ENCODE peak calls at places on chromosomes 2 and 18, in ten cellular contexts. E is NCI-H1694 treated with DMSO at 0.1 percent for 48 hours; C is DMS153; U is neural progenitor cell; S is activated CD4-positive, alpha-beta T cell treated with anti-CD3 and anti-CD28 coated beads, Interleukin-2, amount 50 U/mL, for 1 hour; T is HT-29; G is stimulated activated CD8-positive, alpha-beta memory T cell treated with anti-CD3 and anti-CD28 coated beads, Interleukin-4, amount 100 ng/mL, for 4 hours; X is C1 segment of cervical spinal cord; K is foreskin fibroblast; A is HTR-8/SVneo. V is an unnamed sample.

GRCh38 chr2:218270721-218271486 is 585 bp downstream of the PNKD start:
- DNase-seq in E (no peak), U (no peak), C (no peak), A (no peak), K (peak), S (no peak), X (no peak), T (peak), G (no peak), V (no peak)

GRCh38 chr2:173059941-173060575 is 15.6 kb upstream of the MAP3K20 start:
- DNase-seq in E (no peak), T (no peak), X (no peak), A (no peak), S (no peak), K (peak), C (no peak), G (no peak), U (no peak), V (no peak)

GRCh38 chr2:9201185-9201891 is 5.3 kb upstream of the ASAP2 start:
- DNase-seq in T (peak), X (no peak), U (no peak), C (no peak), E (no peak), A (peak), S (no peak), K (peak), G (no peak), V (no peak)

GRCh38 chr2:1072258-1072657 is 121.6 kb downstream of the SNTG2 start:
- DNase-seq in C (no peak), X (no peak), T (no peak), K (no peak), E (no peak), U (no peak), G (no peak), S (no peak), A (no peak), V (no peak)

GRCh38 chr2:117980381-117980780 is 33.5 kb downstream of the CCDC93 start:
- DNase-seq in C (no peak), E (no peak), T (no peak), U (peak), A (no peak), K (peak), X (no peak), G (no peak), S (no peak), V (no peak)

GRCh38 chr2:67463810-67464209 is 66.7 kb downstream of the ETAA1 start:
- DNase-seq in U (no peak), C (peak), X (no peak), K (no peak), S (no peak), A (peak), E (peak), G (no peak), T (peak), V (no peak)

GRCh38 chr18:7272268-7273049 is 41.6 kb downstream of the LRRC30 start:
- DNase-seq in A (peak), X (peak), K (peak), T (peak), U (peak), C (no peak), S (no peak), G (no peak), E (peak), V (peak)

GRCh38 chr18:58828399-58829121 is 36.1 kb upstream of the ZNF532 start:
- DNase-seq in S (no peak), T (no peak), K (no peak), C (no peak), E (no peak), A (no peak), U (no peak), X (no peak), G (no peak), V (no peak)

GRCh38 chr18:75070625-75071483 is 138.1 kb downstream of the PTGR3 start:
- DNase-seq in A (peak), K (peak), E (no peak), T (peak), U (no peak), G (peak), X (peak), C (peak), S (peak), V (peak)

GRCh38 chr2:195486987-195487644 is 169.9 kb upstream of the SLC39A10 start:
- DNase-seq in S (no peak), C (no peak), U (no peak), A (peak), G (no peak), T (peak), E (no peak), X (no peak), K (peak), V (no peak)

GRCh38 chr2:113173563-113174368 is at the start of gene PSD4:
- DNase-seq in K (no peak), G (peak), C (peak), T (no peak), S (peak), U (no peak), A (no peak), E (no peak), X (peak), V (no peak)

GRCh38 chr2:179226203-179226960 is 38.2 kb downstream of the SESTD1 start:
- DNase-seq in G (no peak), T (peak), A (no peak), U (no peak), S (no peak), C (peak), K (no peak), X (peak), E (no peak), V (no peak)

GRCh38 chr2:216882876-216883275 is 23.0 kb upstream of the TNP1 start:
- DNase-seq in C (no peak), U (no peak), K (no peak), X (no peak), S (no peak), E (no peak), T (no peak), G (no peak), A (no peak), V (no peak)

GRCh38 chr2:222959358-222959757 is 92.6 kb upstream of the KCNE4 start:
- DNase-seq in T (peak), G (no peak), K (peak), X (no peak), C (no peak), E (no peak), U (peak), A (peak), S (no peak), V (peak)

GRCh38 chr18:3294435-3295080 is 32.6 kb downstream of the MYL12B start:
- DNase-seq in C (peak), U (no peak), T (no peak), E (no peak), S (no peak), A (no peak), G (no peak), K (peak), X (no peak), V (no peak)

GRCh38 chr2:161796192-161796591 is 172.0 kb downstream of the SLC4A10 start:
- DNase-seq in U (no peak), K (no peak), E (no peak), S (no peak), T (peak), G (no peak), X (no peak), A (no peak), C (peak), V (peak)

GRCh38 chr18:79424008-79424565 is 28.4 kb downstream of the NFATC1 start:
- DNase-seq in A (no peak), E (no peak), S (no peak), K (no peak), C (no peak), X (no peak), G (no peak), T (no peak), U (no peak), V (no peak)

GRCh38 chr2:216536725-216537124 is 38.1 kb downstream of the RPL37A start:
- DNase-seq in T (no peak), X (no peak), K (peak), C (no peak), A (no peak), E (peak), G (no peak), U (no peak), S (no peak), V (no peak)

GRCh38 chr2:240629968-240630770 is 4.9 kb downstream of the GPR35 start:
- DNase-seq in K (no peak), U (no peak), T (no peak), S (no peak), G (no peak), X (no peak), A (no peak), E (no peak), C (no peak), V (no peak)

GRCh38 chr2:237497009-237497819 is 10.2 kb downstream of the MLPH start:
- DNase-seq in C (no peak), S (no peak), T (no peak), G (no peak), U (no peak), K (no peak), A (no peak), E (no peak), X (no peak), V (no peak)

GRCh38 chr18:688322-688721 is 24.1 kb downstream of the ENOSF1 start:
- DNase-seq in C (no peak), K (no peak), X (no peak), A (no peak), G (no peak), E (no peak), U (no peak), T (no peak), S (no peak), V (no peak)

V was measured in HepG2.